ENCODE peak calls at places on chromosomes 12 and 14, in eight cellular contexts. A is heart right ventricle; M is CD4-positive, CD25-positive, alpha-beta regulatory T cell; C is H9; W is GM03348; K is Calu3; N is GM23248; B is lower lobe of right lung. X is an unnamed sample.

GRCh38 chr12:127149226-127149964 is 1117.6 kb upstream of the TMEM132C start:
- DNase-seq in K (no peak), N (peak), A (no peak), W (peak), B (no peak), M (no peak), C (no peak), X (peak)

GRCh38 chr12:117743746-117744145 is 225.0 kb downstream of the KSR2 start:
- DNase-seq in N (no peak), A (no peak), K (no peak), B (no peak), C (no peak), M (no peak), W (no peak), X (no peak)

GRCh38 chr14:62947291-62947690 is 98.0 kb downstream of the KCNH5 start:
- DNase-seq in N (no peak), W (no peak), B (no peak), K (no peak), C (no peak), M (no peak), A (no peak), X (no peak)

GRCh38 chr14:52391866-52392600 is 77.9 kb downstream of the PTGER2 start:
- DNase-seq in K (no peak), W (peak), C (no peak), N (peak), A (no peak), B (no peak), M (no peak), X (peak)

GRCh38 chr14:54512393-54512792 is 2.7 kb downstream of the CGRRF1 start:
- DNase-seq in N (no peak), K (no peak), W (no peak), B (no peak), M (no peak), C (no peak), A (no peak), X (no peak)

GRCh38 chr14:99137913-99138571 is 134.0 kb downstream of the BCL11B start:
- DNase-seq in C (peak), N (no peak), K (no peak), M (peak), A (no peak), W (no peak), B (no peak), X (no peak)

GRCh38 chr14:103284574-103285467 is 49.2 kb upstream of the EIF5 start:
- DNase-seq in W (no peak), C (no peak), A (no peak), K (peak), B (no peak), M (no peak), N (peak), X (no peak)

GRCh38 chr12:124496584-124496983 is 70.8 kb downstream of the NCOR2 start:
- DNase-seq in B (no peak), W (peak), N (peak), M (no peak), A (peak), C (no peak), K (no peak), X (peak)

GRCh38 chr12:95694148-95694547 is 96.4 kb downstream of the NTN4 start:
- DNase-seq in C (no peak), M (no peak), B (no peak), A (peak), K (no peak), W (no peak), N (no peak), X (no peak)

GRCh38 chr12:66297080-66297479 is 5.2 kb upstream of the HELB start:
- DNase-seq in C (no peak), B (no peak), W (no peak), K (no peak), M (no peak), A (no peak), N (no peak), X (no peak)

GRCh38 chr12:85190728-85191127 is 89.3 kb upstream of the ALX1 start:
- DNase-seq in C (no peak), A (no peak), W (no peak), N (no peak), K (no peak), B (no peak), M (no peak), X (no peak)

GRCh38 chr12:92362785-92363184 is 217.1 kb upstream of the BTG1 start:
- DNase-seq in N (no peak), A (no peak), B (no peak), K (no peak), W (no peak), C (no peak), M (peak), X (no peak)

GRCh38 chr14:104506461-104507253 is 72.9 kb upstream of the C14orf180 start:
- DNase-seq in N (no peak), W (no peak), A (no peak), B (no peak), K (no peak), M (no peak), C (peak), X (no peak)

GRCh38 chr12:92987362-92987761 is 58.3 kb upstream of the EEA1 start:
- DNase-seq in M (peak), K (peak), W (peak), A (no peak), B (no peak), N (peak), C (no peak), X (peak)

GRCh38 chr12:68972570-68972969 is 39.6 kb upstream of the CPM start:
- DNase-seq in N (no peak), A (no peak), K (peak), C (no peak), M (no peak), B (no peak), W (no peak), X (no peak)

GRCh38 chr14:33758545-33758944 is 192.3 kb downstream of the EGLN3 start:
- DNase-seq in K (no peak), N (no peak), A (no peak), B (no peak), M (no peak), C (no peak), W (no peak), X (no peak)

GRCh38 chr12:96036765-96037455 is 1.5 kb upstream of the LTA4H start:
- DNase-seq in W (no peak), B (no peak), A (no peak), N (peak), C (no peak), K (no peak), M (no peak), X (no peak)

GRCh38 chr12:46983959-46984833 is 95.2 kb upstream of the PCED1B start:
- DNase-seq in C (peak), W (peak), K (peak), B (no peak), M (peak), N (peak), A (no peak), X (peak)

GRCh38 chr12:96343347-96343954 is 56.8 kb downstream of the CDK17 start:
- DNase-seq in N (peak), M (no peak), A (no peak), W (no peak), B (no peak), C (no peak), K (no peak), X (no peak)

GRCh38 chr14:71143391-71144290 is 236.4 kb downstream of the PCNX1 start:
- DNase-seq in W (peak), C (no peak), M (peak), B (no peak), N (peak), K (no peak), A (no peak), X (peak)

GRCh38 chr12:117098361-117099217 is 627 bp downstream of the TESC start:
- DNase-seq in B (peak), C (no peak), K (no peak), N (no peak), M (peak), W (peak), A (peak), X (no peak)

GRCh38 chr14:80956922-80957321 is 1.5 kb downstream of the TSHR start:
- DNase-seq in W (no peak), N (no peak), B (no peak), M (no peak), C (no peak), K (no peak), A (no peak), X (no peak)

GRCh38 chr14:101394374-101394773 is 166.9 kb upstream of the DIO3 start:
- DNase-seq in K (no peak), W (no peak), B (no peak), C (no peak), M (no peak), N (no peak), A (no peak), X (no peak)

GRCh38 chr12:11959117-11959823 is 111.5 kb upstream of the BCL2L14 start:
- DNase-seq in K (peak), B (no peak), N (no peak), W (no peak), C (no peak), A (no peak), M (no peak), X (no peak)

GRCh38 chr12:108021129-108021528 is 108.0 kb upstream of the WSCD2 start:
- DNase-seq in N (no peak), A (no peak), B (no peak), K (no peak), M (no peak), C (peak), W (no peak), X (no peak)

GRCh38 chr12:92136883-92137582 is 8.6 kb downstream of the BTG1 start:
- DNase-seq in N (peak), B (no peak), M (peak), K (peak), C (no peak), A (no peak), W (peak), X (peak)

GRCh38 chr12:92036771-92037453 is 108.7 kb downstream of the BTG1 start:
- DNase-seq in A (no peak), C (no peak), M (no peak), W (peak), N (no peak), B (no peak), K (peak), X (no peak)

GRCh38 chr12:119949594-119949993 is 39.4 kb upstream of the BICDL1 start:
- DNase-seq in A (no peak), C (no peak), M (no peak), W (no peak), K (no peak), N (no peak), B (no peak), X (no peak)

GRCh38 chr12:121095544-121096198 is 37.0 kb upstream of the P2RX7 start:
- DNase-seq in W (peak), B (peak), M (peak), C (peak), A (peak), N (peak), K (peak), X (peak)

GRCh38 chr14:91008759-91009409 is 51.6 kb downstream of the RPS6KA5 start:
- DNase-seq in K (peak), B (no peak), M (no peak), W (no peak), N (no peak), A (no peak), C (no peak), X (no peak)

GRCh38 chr12:49598527-49598926 is 6.9 kb downstream of the FAM186B start:
- DNase-seq in B (no peak), N (no peak), A (no peak), K (no peak), W (no peak), C (peak), M (no peak), X (no peak)

GRCh38 chr12:13211191-13211858 is 14.8 kb downstream of the EMP1 start:
- DNase-seq in M (no peak), C (no peak), B (no peak), N (peak), A (no peak), K (no peak), W (no peak), X (no peak)

GRCh38 chr14:50924236-50924635 is 20.0 kb downstream of the PYGL start:
- DNase-seq in A (no peak), K (no peak), M (no peak), B (no peak), N (no peak), W (no peak), C (no peak), X (no peak)

GRCh38 chr12:127556487-127556886 is 710.5 kb upstream of the TMEM132C start:
- DNase-seq in M (no peak), K (no peak), W (no peak), B (no peak), C (no peak), N (peak), A (no peak), X (no peak)

GRCh38 chr12:85923767-85924331 is 49.8 kb downstream of the NTS start:
- DNase-seq in K (no peak), B (no peak), M (peak), N (peak), A (no peak), C (no peak), W (peak), X (peak)

GRCh38 chr12:132623072-132623869 is 4.7 kb downstream of the P2RX2 start:
- DNase-seq in A (no peak), M (no peak), N (no peak), B (no peak), C (no peak), W (no peak), K (peak), X (no peak)

GRCh38 chr12:31896514-31897039 is 62.6 kb upstream of the RESF1 start:
- DNase-seq in A (no peak), N (no peak), K (peak), C (no peak), W (no peak), B (no peak), M (peak), X (no peak)